ENCODE peak calls at places on chromosomes 5 and 9, in nine cellular contexts. Q is A549, Y is body of pancreas, S is IMR-90, F is heart left ventricle, Z is esophagus squamous epithelium, I is breast epithelium, R is K562, O is spleen. V is an unnamed sample.

GRCh38 chr9:125663127-125663526 is 43.9 kb downstream of the MAPKAP1 start:
- DNase-seq in Q (peak; percentile 35), Y (no peak), S (peak; percentile 79), F (no peak), Z (no peak), I (no peak), R (no peak), O (no peak), V (no peak)

GRCh38 chr5:125829349-125829748 is 593.9 kb upstream of the GRAMD2B start:
- DNase-seq in Q (no peak), Y (no peak), S (no peak), F (no peak), Z (no peak), I (no peak), R (no peak), O (no peak), V (no peak)

GRCh38 chr9:78363221-78363620 is 66.3 kb downstream of the PSAT1 start:
- DNase-seq in Q (no peak), Y (no peak), S (peak; percentile 46), F (peak; percentile 30), Z (no peak), I (no peak), R (no peak), O (no peak), V (no peak)

GRCh38 chr9:83154821-83155220 is 91.9 kb upstream of the RASEF start:
- DNase-seq in Q (no peak), Y (peak; percentile 77), S (no peak), F (no peak), Z (no peak), I (no peak), R (no peak), O (no peak), V (no peak)

GRCh38 chr5:146290318-146290717 is 48.3 kb upstream of the POU4F3 start:
- DNase-seq in Q (peak; percentile 5), Y (no peak), S (peak; percentile 7), F (no peak), Z (no peak), I (no peak), R (no peak), O (no peak), V (no peak)

GRCh38 chr5:8633706-8634105 is 764.8 kb downstream of the MTRR start:
- DNase-seq in Q (no peak), Y (no peak), S (peak; percentile 37), F (no peak), Z (no peak), I (no peak), R (no peak), O (no peak), V (no peak)

GRCh38 chr9:87685431-87685830 is 40.5 kb upstream of the CTSL start:
- DNase-seq in Q (no peak), Y (no peak), S (peak; percentile 67), F (no peak), Z (no peak), I (no peak), R (no peak), O (no peak), V (peak; percentile 42)

GRCh38 chr9:6212722-6213375 is 2.8 kb upstream of the IL33 start:
- DNase-seq in Q (no peak), Y (no peak), S (peak; percentile 4), F (no peak), Z (no peak), I (no peak), R (no peak), O (no peak), V (no peak)

GRCh38 chr5:179534431-179534830 is 15.9 kb upstream of the RUFY1 start:
- DNase-seq in Q (no peak), Y (no peak), S (no peak), F (no peak), Z (no peak), I (no peak), R (no peak), O (no peak), V (no peak)

GRCh38 chr9:129988607-129989361 is 54.2 kb downstream of the FNBP1 start:
- DNase-seq in Q (no peak), Y (no peak), S (no peak), F (no peak), Z (no peak), I (no peak), R (no peak), O (no peak), V (no peak)
- TF ChIP-seq POLR2A in Q (no peak), Y (no peak), S (no peak), F (no peak), Z (no peak), I (no peak), R (no peak), O (no peak), V (no peak)

GRCh38 chr9:94864862-94865435 is 138.4 kb downstream of the AOPEP start:
- DNase-seq in Q (no peak), Y (no peak), S (peak; percentile 6), F (no peak), Z (no peak), I (no peak), R (no peak), O (no peak), V (no peak)
- H3K27ac ChIP-seq in Q (peak overlapping the region; percentile 92), Y (peak overlapping the region; percentile 14), S (peak overlapping the region; percentile 45), F (peak overlapping the region; percentile 92), Z (peak overlapping the region; percentile 76), I (no peak overlapping the region), R (no peak overlapping the region), O (no peak overlapping the region), V (peak overlapping the region; percentile 89)

GRCh38 chr5:90474235-90475107 is at the start of the genes MBLAC2 and POLR3G:
- DNase-seq in Q (peak; percentile 96), Y (peak; percentile 95), S (peak; percentile 87), F (peak; percentile 94), Z (peak; percentile 59), I (peak; percentile 94), R (peak; percentile 93), O (peak; percentile 98), V (peak; percentile 92)
- TF ChIP-seq POLR2A in Q (peak; percentile 77), Y (peak; percentile 93), S (no peak), F (peak; percentile 82), Z (no peak), I (peak; percentile 55), R (peak; percentile 95), O (no peak), V (no peak)

DNA sequence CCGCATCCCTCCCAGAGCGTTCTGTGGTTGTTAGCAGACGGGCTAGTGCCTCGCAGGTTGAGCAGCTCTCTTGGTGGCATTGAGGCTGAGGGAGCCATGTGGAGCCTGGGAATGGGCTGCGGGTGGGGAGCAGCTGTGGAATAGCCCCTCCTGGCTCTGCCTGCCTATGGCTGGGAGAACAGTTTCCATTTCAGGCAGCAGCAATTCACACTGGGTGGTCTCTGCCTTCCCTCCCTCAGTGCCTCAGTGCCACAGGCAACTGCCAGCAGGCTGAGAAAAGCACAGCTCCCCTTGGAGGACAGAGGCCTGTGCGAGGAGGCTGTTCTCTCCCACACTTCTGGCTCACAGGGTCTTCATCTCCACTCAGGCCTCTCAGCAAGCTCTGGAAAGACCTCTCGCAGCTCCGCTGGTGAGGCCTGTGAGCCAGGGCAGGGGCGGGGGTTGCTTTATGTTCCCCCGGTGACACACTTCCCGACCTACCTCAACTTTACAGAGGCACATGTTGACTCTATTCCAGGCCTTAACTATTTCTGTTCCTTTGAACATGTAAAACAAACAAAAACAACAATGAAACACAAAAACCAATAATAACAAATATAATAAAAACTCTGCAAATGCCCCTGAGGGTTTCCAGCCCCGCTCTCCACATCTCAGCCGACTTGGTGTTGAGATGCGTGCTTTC is 17.3 kb upstream of the TMEM174 start:
- DNase-seq in Q (no peak), Y (no peak), S (no peak), F (no peak), Z (no peak), I (no peak), R (no peak), O (no peak), V (no peak)
- H3K27ac ChIP-seq in Q (no peak overlapping the region), Y (no peak overlapping the region), S (no peak overlapping the region), F (no peak overlapping the region), Z (no peak overlapping the region), I (no peak overlapping the region), R (no peak overlapping the region), O (no peak overlapping the region), V (no peak overlapping the region)

GRCh38 chr5:141681695-141682641 is at the start of gene ARAP3:
- DNase-seq in Q (peak; percentile 75), Y (peak; percentile 84), S (peak; percentile 89), F (peak; percentile 94), Z (no peak), I (peak; percentile 62), R (peak; percentile 87), O (peak; percentile 96), V (no peak)
- TF ChIP-seq POLR2A in Q (peak; percentile 40), Y (no peak), S (peak; percentile 78), F (peak; percentile 17), Z (no peak), I (no peak), R (peak; percentile 28), O (no peak), V (no peak)

GRCh38 chr9:129610193-129610472 is 10.8 kb downstream of the C9orf50 start:
- DNase-seq in Q (no peak), Y (no peak), S (no peak), F (peak; percentile 49), Z (no peak), I (no peak), R (no peak), O (no peak), V (no peak)
- H3K27ac ChIP-seq in Q (peak overlapping the region; percentile 100), Y (peak overlapping the region; percentile 88), S (peak overlapping the region; percentile 82), F (peak overlapping the region; percentile 96), Z (peak overlapping the region; percentile 93), I (peak overlapping the region; percentile 91), R (peak overlapping the region; percentile 74), O (peak overlapping the region; percentile 84), V (peak overlapping the region; percentile 95)

GRCh38 chr9:10443805-10444204 is 169.0 kb downstream of the PTPRD start:
- DNase-seq in Q (no peak), Y (no peak), S (no peak), F (no peak), Z (no peak), I (no peak), R (no peak), O (no peak), V (no peak)
- TF ChIP-seq POLR2A in Q (no peak), Y (no peak), S (no peak), F (no peak), Z (no peak), I (no peak), R (no peak), O (no peak), V (no peak)